ENCODE peak calls at places on chromosomes 11 and 22, in five cellular contexts. R, M, O, Y and N are unnamed samples.

GRCh38 chr22:19629720-19630419 is 84.4 kb upstream of the SEPTIN5 start:
- DNase-seq in R (peak), O (peak), M (peak), Y (peak), N (peak)

GRCh38 chr11:10651579-10652361 is 41.8 kb downstream of the IRAG1 start:
- DNase-seq in O (no peak), M (no peak), R (no peak), Y (no peak), N (no peak)

GRCh38 chr22:39724390-39724789 is 153.8 kb downstream of the CACNA1I start:
- DNase-seq in O (no peak), Y (no peak), M (no peak), R (no peak), N (no peak)

GRCh38 chr11:116931206-116931953 is 94.0 kb upstream of the APOA1 start:
- DNase-seq in Y (no peak), M (peak), R (peak), O (no peak), N (peak)

GRCh38 chr22:32803020-32803758 is 1.7 kb downstream of the TIMP3 start:
- DNase-seq in Y (peak), O (no peak), R (peak), M (peak), N (peak)

GRCh38 chr22:32202539-32203180 is 2.2 kb downstream of the RFPL2 start:
- DNase-seq in Y (peak), R (peak), O (peak), M (peak), N (peak)

GRCh38 chr11:113189909-113190667 is 124.3 kb upstream of the TTC12 start:
- DNase-seq in Y (peak), R (peak), O (no peak), M (peak), N (peak)

GRCh38 chr11:74559110-74559933 is 33.1 kb upstream of the POLD3 start:
- DNase-seq in Y (no peak), O (no peak), M (no peak), R (no peak), N (no peak)

GRCh38 chr11:36469063-36469462 is 41.0 kb downstream of the TRAF6 start:
- DNase-seq in R (no peak), M (no peak), Y (peak), O (no peak), N (peak)